ENCODE peak calls at places on chromosomes 4 and X, in eight cellular contexts. Y is uterus, O is dorsolateral prefrontal cortex, J is neural crest cell, D is hepatocyte, U is transverse colon, A is brain microvascular endothelial cell, H is lower leg skin. T is an unnamed sample.

GRCh38 chr4:178356725-178357124 is 914.5 kb upstream of the AGA start:
- DNase-seq in Y (no peak), O (no peak), J (no peak), D (no peak), U (no peak), A (no peak), H (no peak), T (no peak)

GRCh38 chr4:47032405-47033106 is 1.2 kb downstream of the GABRB1 start:
- DNase-seq in Y (peak), O (peak), J (peak), D (peak), U (peak), A (peak), H (no peak), T (peak)

GRCh38 chrX:40496728-40497127 is 84.0 kb upstream of the ATP6AP2 start:
- DNase-seq in Y (no peak), O (no peak), J (no peak), D (peak), U (no peak), A (peak), H (no peak), T (no peak)

GRCh38 chr4:23333946-23334878 is 555.6 kb downstream of the PPARGC1A start:
- DNase-seq in Y (no peak), O (no peak), J (no peak), D (peak), U (no peak), A (peak), H (no peak), T (no peak)

GRCh38 chr4:8912089-8912455 is 40.4 kb upstream of the HMX1 start:
- DNase-seq in Y (peak), O (peak), J (no peak), D (peak), U (no peak), A (no peak), H (peak), T (no peak)

GRCh38 chr4:147355849-147356248 is 125.0 kb upstream of the EDNRA start:
- DNase-seq in Y (no peak), O (no peak), J (no peak), D (no peak), U (no peak), A (peak), H (no peak), T (no peak)

GRCh38 chr4:1726146-1726934 is 5.0 kb downstream of the TACC3 start:
- DNase-seq in Y (peak), O (peak), J (peak), D (peak), U (peak), A (peak), H (peak), T (peak)

GRCh38 chr4:105196523-105197145 is 50.0 kb downstream of the TET2 start:
- DNase-seq in Y (no peak), O (no peak), J (no peak), D (no peak), U (no peak), A (no peak), H (no peak), T (no peak)

GRCh38 chrX:74343970-74344622 is 40.1 kb downstream of the ZCCHC13 start:
- DNase-seq in Y (no peak), O (no peak), J (peak), D (peak), U (peak), A (peak), H (peak), T (peak)

GRCh38 chr4:156771171-156771837 is 200.3 kb downstream of the PDGFC start:
- DNase-seq in Y (peak), O (no peak), J (no peak), D (no peak), U (no peak), A (peak), H (peak), T (no peak)

GRCh38 chrX:39965051-39965573 is 132.6 kb downstream of the BCOR start:
- DNase-seq in Y (no peak), O (no peak), J (no peak), D (no peak), U (no peak), A (no peak), H (no peak), T (no peak)

GRCh38 chr4:47913858-47914218 is 545 bp downstream of the NFXL1 start:
- DNase-seq in Y (peak), O (peak), J (peak), D (peak), U (peak), A (no peak), H (no peak), T (peak)

GRCh38 chr4:184644553-184645307 is 4.5 kb downstream of the CASP3 start:
- DNase-seq in Y (no peak), O (no peak), J (no peak), D (no peak), U (no peak), A (no peak), H (no peak), T (no peak)

GRCh38 chrX:148567229-148567628 is 66.8 kb downstream of the AFF2 start:
- DNase-seq in Y (no peak), O (no peak), J (no peak), D (peak), U (no peak), A (peak), H (no peak), T (no peak)

GRCh38 chr4:15847746-15848145 is 69.6 kb downstream of the CD38 start:
- DNase-seq in Y (no peak), O (no peak), J (no peak), D (no peak), U (no peak), A (no peak), H (peak), T (no peak)

GRCh38 chrX:135112096-135112729 is 8.1 kb downstream of the ETDB start:
- DNase-seq in Y (no peak), O (no peak), J (no peak), D (peak), U (no peak), A (peak), H (no peak), T (no peak)

GRCh38 chr4:70437212-70437611 is 34.8 kb upstream of the MUC7 start:
- DNase-seq in Y (no peak), O (no peak), J (peak), D (peak), U (no peak), A (no peak), H (no peak), T (no peak)

GRCh38 chrX:109840585-109840984 is 107.5 kb upstream of the ACSL4 start:
- DNase-seq in Y (peak), O (no peak), J (no peak), D (peak), U (peak), A (peak), H (peak), T (no peak)

GRCh38 chr4:38237139-38237538 is 276.9 kb downstream of the PTTG2 start:
- DNase-seq in Y (no peak), O (no peak), J (no peak), D (no peak), U (no peak), A (peak), H (no peak), T (no peak)

GRCh38 chrX:6550999-6551398 is 16.1 kb upstream of the VCX3A start:
- DNase-seq in Y (no peak), O (no peak), J (no peak), D (no peak), U (no peak), A (no peak), H (no peak), T (no peak)

GRCh38 chrX:109347618-109348017 is 134.3 kb downstream of the GUCY2F start:
- DNase-seq in Y (no peak), O (no peak), J (no peak), D (peak), U (no peak), A (peak), H (no peak), T (no peak)

GRCh38 chr4:186543206-186543605 is 12.2 kb downstream of the MTNR1A start:
- DNase-seq in Y (no peak), O (no peak), J (no peak), D (no peak), U (no peak), A (no peak), H (no peak), T (no peak)

GRCh38 chr4:93184093-93184492 is 644.5 kb upstream of the ATOH1 start:
- DNase-seq in Y (no peak), O (no peak), J (no peak), D (peak), U (no peak), A (no peak), H (no peak), T (no peak)

GRCh38 chr4:136562842-136563241 is 969.5 kb downstream of the PCDH18 start:
- DNase-seq in Y (no peak), O (no peak), J (no peak), D (no peak), U (no peak), A (peak), H (no peak), T (no peak)

GRCh38 chr4:106551724-106552123 is 183.1 kb upstream of the GIMD1 start:
- DNase-seq in Y (no peak), O (no peak), J (no peak), D (no peak), U (no peak), A (no peak), H (no peak), T (no peak)

GRCh38 chr4:94870151-94870550 is 112.4 kb downstream of the BMPR1B start:
- DNase-seq in Y (no peak), O (no peak), J (no peak), D (no peak), U (no peak), A (no peak), H (no peak), T (no peak)

GRCh38 chr4:168737441-168738176 is 240.8 kb downstream of the PALLD start:
- DNase-seq in Y (no peak), O (no peak), J (no peak), D (no peak), U (no peak), A (no peak), H (no peak), T (no peak)

GRCh38 chr4:65482410-65482809 is 187.9 kb downstream of the EPHA5 start:
- DNase-seq in Y (no peak), O (no peak), J (no peak), D (no peak), U (no peak), A (peak), H (no peak), T (no peak)

DNA sequence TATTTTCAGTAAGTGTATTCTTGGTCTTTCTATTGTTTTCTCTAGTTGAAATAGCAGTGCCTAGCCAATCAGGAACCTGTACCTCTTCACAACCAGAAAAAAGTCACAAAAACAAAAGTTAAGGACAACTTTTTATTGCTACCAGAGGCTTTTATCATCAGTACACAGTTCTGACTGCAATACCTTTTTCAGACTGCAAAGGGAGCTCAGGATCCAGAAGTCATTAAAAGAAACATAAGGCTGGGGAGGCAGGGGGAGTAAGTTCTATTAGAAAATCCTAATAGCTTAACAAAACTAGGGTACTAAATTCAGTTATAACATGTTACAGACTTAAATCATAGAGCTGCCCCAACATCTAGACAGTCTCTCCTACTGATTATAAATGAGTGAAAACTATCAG is 28.8 kb downstream of the CCNI start:
- DNase-seq in Y (no peak), O (no peak), J (no peak), D (peak), U (no peak), A (no peak), H (no peak), T (no peak)
- TF ChIP-seq CTCF in Y (peak), O (peak), J (peak), D (peak), U (peak), A (peak), H (no peak), T (peak)

DNA sequence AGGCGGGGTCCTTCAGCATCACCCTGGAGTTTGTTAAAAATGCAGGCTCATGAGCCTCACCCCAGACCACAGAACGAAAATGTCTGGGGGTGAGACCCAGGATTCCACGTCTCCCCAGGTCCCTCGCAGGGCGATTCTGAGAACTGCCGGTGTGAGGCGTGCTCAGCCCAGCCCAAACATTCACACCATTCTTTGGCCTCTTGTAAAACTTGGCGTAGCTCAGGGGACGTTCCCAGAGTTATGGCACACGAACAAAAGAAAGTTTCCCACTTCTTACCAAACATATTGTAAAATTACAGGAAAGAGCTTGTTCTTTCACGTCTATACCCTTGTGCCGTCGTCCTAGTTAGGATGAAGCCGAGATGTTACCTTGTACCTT is 12.9 kb downstream of the CD99 start:
- DNase-seq in Y (peak), O (no peak), J (no peak), D (no peak), U (peak), A (no peak), H (no peak), T (no peak)
- TF ChIP-seq CTCF in Y (peak), O (no peak), J (no peak), D (no peak), U (peak), A (no peak), H (no peak), T (no peak)

GRCh38 chrX:26783512-26784225 is 567.7 kb downstream of the MAGEB5 start:
- DNase-seq in Y (no peak), O (no peak), J (peak), D (peak), U (no peak), A (peak), H (no peak), T (no peak)
- TF ChIP-seq CTCF in Y (no peak), O (peak), J (peak), D (peak), U (no peak), A (peak), H (no peak), T (peak)

GRCh38 chr4:150534818-150535217 is 47.1 kb upstream of the MAB21L2 start:
- DNase-seq in Y (no peak), O (no peak), J (no peak), D (no peak), U (no peak), A (no peak), H (no peak), T (no peak)
- TF ChIP-seq CTCF in Y (no peak), O (no peak), J (no peak), D (no peak), U (no peak), A (no peak), H (no peak), T (no peak)

DNA sequence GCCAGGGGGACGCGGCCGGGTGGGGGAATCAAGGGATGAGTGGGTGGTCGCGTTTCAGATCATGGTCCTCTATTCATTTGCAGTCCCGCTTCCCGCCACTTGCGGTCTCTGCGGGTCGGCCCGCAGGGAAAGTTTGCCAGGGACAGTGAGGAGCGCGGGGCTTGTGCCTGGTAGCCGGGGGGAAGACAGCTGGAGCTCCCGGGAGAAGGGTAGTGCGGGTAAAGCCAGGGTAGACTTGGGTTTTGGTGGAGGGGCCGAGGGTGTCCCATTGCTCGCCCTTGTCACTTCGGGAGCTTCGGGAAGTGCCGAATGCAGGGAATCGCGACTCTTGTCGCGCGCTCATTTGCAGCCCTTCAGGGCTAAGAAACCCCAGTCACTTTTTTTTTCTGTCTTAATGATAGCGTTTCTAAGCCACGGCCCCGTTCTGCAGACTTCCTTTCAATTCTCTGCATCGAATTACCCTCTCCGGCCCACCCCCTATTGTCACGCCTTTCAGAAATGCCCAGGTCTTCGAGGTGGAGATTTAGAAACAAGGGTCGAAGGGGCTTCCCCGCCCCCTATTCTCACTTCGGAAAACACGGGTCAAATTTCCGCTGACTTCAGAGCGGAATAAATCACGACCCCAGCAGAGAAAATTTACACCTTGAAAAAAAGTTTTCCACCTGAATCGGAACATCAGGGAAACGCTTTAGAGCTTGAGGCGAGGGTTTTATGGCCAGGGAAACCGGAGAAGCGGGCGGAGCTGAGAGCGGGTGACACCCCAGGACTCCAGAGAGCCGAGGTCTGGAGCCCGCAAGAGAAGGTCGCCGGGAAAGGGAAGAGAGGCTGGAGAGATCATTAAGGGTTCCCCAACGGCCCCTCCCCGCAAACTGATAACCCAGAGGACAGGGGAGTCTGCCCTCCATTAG is 1.4 kb downstream of the SHISA3 start:
- DNase-seq in Y (no peak), O (no peak), J (peak), D (peak), U (no peak), A (no peak), H (no peak), T (peak)
- TF ChIP-seq CTCF in Y (no peak), O (no peak), J (peak), D (peak), U (no peak), A (peak), H (no peak), T (peak)

DNA sequence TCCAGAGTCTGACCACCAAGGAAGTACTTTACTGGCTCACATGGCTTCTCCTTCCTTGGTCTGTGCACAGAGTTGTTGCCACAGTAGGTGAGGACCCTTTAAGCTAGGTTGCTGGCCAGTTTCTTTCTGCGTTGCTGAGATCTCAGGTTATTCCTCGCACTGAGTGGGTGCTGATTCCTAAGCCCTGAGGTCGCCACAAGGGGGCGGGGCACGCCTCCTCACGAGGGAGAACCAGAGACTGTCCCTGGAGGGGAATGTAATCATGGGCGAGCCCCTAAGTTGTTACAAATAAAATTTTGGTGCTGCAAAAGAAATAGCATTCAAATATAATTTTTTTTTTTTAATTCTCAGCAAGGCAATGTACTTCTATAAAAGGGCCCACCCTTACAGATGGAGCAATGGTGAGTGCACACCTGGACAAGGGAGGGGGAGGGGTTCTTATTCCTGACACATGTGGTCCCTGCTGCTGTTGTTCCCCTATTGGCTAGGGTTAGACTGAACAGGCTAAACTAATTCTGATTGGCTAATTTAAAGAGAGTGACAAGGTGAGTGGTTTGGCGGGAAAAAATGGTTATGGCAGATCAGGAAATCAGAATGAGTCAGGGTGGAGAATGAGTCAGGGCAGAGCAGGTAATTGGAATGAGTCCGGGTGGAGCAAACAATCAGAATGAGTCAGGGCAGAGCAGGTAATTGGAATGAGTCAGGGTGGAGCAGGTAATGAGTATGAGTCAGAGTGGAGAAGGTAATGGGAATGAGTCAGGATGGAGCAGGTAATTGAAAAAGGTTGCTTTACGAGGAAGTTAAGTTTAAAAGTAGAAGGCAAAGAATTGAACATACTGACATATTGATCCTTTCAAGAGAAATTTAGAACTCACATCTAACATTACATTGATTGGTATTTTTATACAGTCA is 107.5 kb downstream of the VSIG4 start:
- DNase-seq in Y (no peak), O (no peak), J (peak), D (peak), U (peak), A (no peak), H (peak), T (no peak)
- TF ChIP-seq CTCF in Y (no peak), O (no peak), J (no peak), D (no peak), U (no peak), A (no peak), H (no peak), T (no peak)

GRCh38 chrX:86137071-86137470 is 11.2 kb upstream of the DACH2 start:
- DNase-seq in Y (no peak), O (no peak), J (no peak), D (no peak), U (no peak), A (peak), H (no peak), T (no peak)

DNA sequence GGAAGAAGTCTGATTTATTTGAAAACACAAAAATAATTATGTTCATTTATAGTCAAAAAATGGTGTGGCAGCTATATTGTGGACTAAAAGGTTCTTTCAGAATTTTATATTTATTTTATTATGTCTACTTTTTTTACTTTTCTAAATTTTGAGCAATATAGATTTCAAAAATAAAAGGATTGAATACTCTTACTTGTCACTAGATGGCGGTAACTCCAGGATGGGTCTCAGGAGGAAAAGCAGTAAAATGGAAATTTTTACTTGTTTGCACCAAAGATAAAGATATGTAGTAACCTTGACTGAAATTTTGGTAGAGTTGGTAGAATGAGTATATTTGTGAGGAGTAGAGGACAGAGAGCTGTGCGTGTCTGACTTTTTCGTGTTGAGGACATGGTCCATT is 14.5 kb upstream of the DACH2 start:
- DNase-seq in Y (no peak), O (no peak), J (no peak), D (peak), U (no peak), A (no peak), H (no peak), T (no peak)
- TF ChIP-seq CTCF in Y (no peak), O (peak), J (peak), D (peak), U (no peak), A (peak), H (no peak), T (peak)

T was measured in progenitor cell of endocrine pancreas.